ENCODE peak calls at places on chromosomes 16 and 17, in eight cellular contexts. N, H, C, F, E, Y, Q and S are unnamed samples.
A peak's percentile ranks its signal among the peaks of the same experiment; 100 is the strongest.

GRCh38 chr17:8963017-8963416 is 2.5 kb downstream of the PIK3R5 start:
- DNase-seq in H (no peak), Y (no peak), F (no peak), Q (no peak), N (no peak), E (no peak), C (no peak), S (no peak)

GRCh38 chr17:21282231-21282630 is 2.3 kb upstream of the MAP2K3 start:
- DNase-seq in C (no peak), Q (no peak), E (no peak), H (no peak), N (peak; percentile 99), Y (peak; percentile 83), F (no peak), S (peak; percentile 94)

GRCh38 chr17:49618112-49618611 is 42.5 kb downstream of the NXPH3 start:
- DNase-seq in N (peak; percentile 51), E (no peak), C (no peak), H (peak; percentile 13), F (no peak), Y (no peak), Q (no peak), S (no peak)

GRCh38 chr17:57954421-57955182 is 610 bp downstream of the CUEDC1 start:
- DNase-seq in N (peak; percentile 86), Q (no peak), E (no peak), Y (no peak), H (no peak), C (no peak), F (no peak), S (peak; percentile 91)

GRCh38 chr17:38719943-38720641 is 10.0 kb upstream of the CISD3 start:
- DNase-seq in E (no peak), F (no peak), N (no peak), Y (no peak), C (no peak), Q (no peak), H (no peak), S (no peak)

GRCh38 chr16:88289549-88290344 is 93.0 kb upstream of the ZNF469 start:
- DNase-seq in N (peak; percentile 28), F (peak; percentile 2), C (no peak), E (no peak), Q (no peak), Y (no peak), H (no peak), S (no peak)

GRCh38 chr17:34892864-34893263 is 68.4 kb downstream of the CCT6B start:
- DNase-seq in Q (no peak), C (no peak), Y (no peak), N (peak; percentile 39), E (peak; percentile 7), H (peak; percentile 9), F (no peak), S (no peak)

GRCh38 chr16:85445779-85446222 is 167.3 kb upstream of the GSE1 start:
- DNase-seq in F (no peak), E (no peak), N (no peak), Q (no peak), Y (no peak), C (no peak), H (no peak), S (no peak)

GRCh38 chr17:50027639-50028206 is 28.2 kb upstream of the ITGA3 start:
- DNase-seq in N (peak; percentile 100), Q (no peak), F (no peak), Y (peak; percentile 73), C (no peak), E (no peak), H (peak; percentile 35), S (peak; percentile 93)

GRCh38 chr17:49390548-49391324 is 23.9 kb downstream of the PHB1 start:
- DNase-seq in N (peak; percentile 39), F (peak; percentile 20), C (no peak), H (peak; percentile 22), E (no peak), Y (no peak), Q (no peak), S (no peak)

GRCh38 chr17:77011173-77012011 is 129.4 kb upstream of the SEC14L1 start:
- DNase-seq in Q (no peak), E (peak; percentile 37), F (no peak), H (peak; percentile 79), Y (no peak), C (peak; percentile 36), N (peak; percentile 72), S (no peak)

GRCh38 chr17:19304209-19304608 is 58.3 kb downstream of the B9D1 start:
- DNase-seq in H (no peak), Y (no peak), N (peak; percentile 84), F (peak; percentile 35), Q (no peak), C (no peak), E (no peak), S (no peak)

GRCh38 chr16:81832801-81833547 is 53.9 kb downstream of the PLCG2 start:
- DNase-seq in Q (no peak), Y (no peak), F (no peak), E (no peak), H (no peak), C (no peak), N (no peak), S (no peak)